ENCODE peak calls at places on chromosomes 13 and 19, in ten cellular contexts. H is testis, B is IMR-90, V is body of pancreas, C is GM12878, Y is uterus, M is transverse colon, G is H1, T is H54, E is adrenal gland. A is an unnamed sample.

GRCh38 chr19:44303976-44304568 is 753 bp downstream of the ZNF235 start:
- DNase-seq in G (no peak), B (peak), M (peak), T (peak), C (no peak), H (peak), Y (no peak), V (no peak), E (peak), A (peak)

GRCh38 chr19:30105723-30106122 is 163.7 kb downstream of the URI1 start:
- DNase-seq in M (no peak), H (no peak), T (no peak), B (no peak), V (no peak), C (peak), Y (no peak), E (no peak), G (no peak), A (no peak)

GRCh38 chr13:20461481-20461859 is 64.2 kb downstream of the CRYL1 start:
- DNase-seq in C (no peak), Y (no peak), G (no peak), E (no peak), V (no peak), M (no peak), H (no peak), B (peak), T (no peak), A (no peak)

GRCh38 chr13:39876258-39876657 is 220.8 kb downstream of the COG6 start:
- DNase-seq in B (peak), Y (peak), C (no peak), V (no peak), M (no peak), G (no peak), E (no peak), T (peak), H (no peak), A (no peak)

GRCh38 chr13:98485561-98485960 is 91.3 kb downstream of the STK24 start:
- DNase-seq in M (no peak), T (no peak), C (no peak), Y (no peak), E (no peak), H (no peak), G (no peak), V (no peak), B (no peak), A (no peak)

GRCh38 chr19:2462635-2463421 is 6.1 kb upstream of the LMNB2 start:
- DNase-seq in Y (peak), M (peak), B (peak), G (peak), E (peak), C (no peak), H (peak), T (peak), V (peak), A (no peak)

GRCh38 chr13:44040070-44040753 is 160.5 kb downstream of the LACC1 start:
- DNase-seq in V (no peak), C (no peak), B (peak), H (no peak), G (no peak), M (no peak), Y (no peak), E (no peak), T (no peak), A (no peak)

GRCh38 chr13:104773775-104774174 is 1707.6 kb upstream of the SLC10A2 start:
- DNase-seq in H (no peak), E (no peak), M (no peak), T (peak), G (no peak), V (no peak), C (peak), B (peak), Y (no peak), A (peak)

GRCh38 chr19:45440873-45441654 is 17.3 kb upstream of the ERCC1 start:
- DNase-seq in H (peak), E (no peak), Y (no peak), T (no peak), G (no peak), B (peak), M (no peak), V (no peak), C (no peak), A (peak)

GRCh38 chr19:52221831-52222375 is 32.1 kb downstream of the PPP2R1A start:
- DNase-seq in H (no peak), M (no peak), E (no peak), B (peak), C (no peak), Y (no peak), T (no peak), G (no peak), V (no peak), A (no peak)

GRCh38 chr13:90696254-90696653 is 651.2 kb upstream of the MIR17HG start:
- DNase-seq in M (no peak), E (no peak), Y (no peak), G (no peak), C (no peak), T (peak), H (no peak), B (peak), V (no peak), A (no peak)

GRCh38 chr13:33487575-33488243 is 202.2 kb upstream of the STARD13 start:
- DNase-seq in B (peak), Y (peak), H (peak), G (no peak), V (no peak), M (no peak), E (no peak), C (peak), T (no peak), A (no peak)

GRCh38 chr13:23497186-23497585 is 63.7 kb upstream of the SACS start:
- DNase-seq in B (no peak), V (no peak), G (no peak), M (no peak), C (no peak), Y (no peak), H (no peak), E (no peak), T (no peak), A (no peak)

GRCh38 chr13:59488436-59488835 is 675.3 kb downstream of the DIAPH3 start:
- DNase-seq in B (no peak), T (no peak), V (no peak), H (no peak), E (no peak), C (no peak), G (no peak), Y (no peak), M (no peak), A (no peak)

GRCh38 chr19:55158423-55158822 is 891 bp upstream of the TNNI3 start:
- DNase-seq in H (no peak), G (no peak), E (no peak), B (no peak), V (no peak), M (no peak), C (no peak), Y (no peak), T (no peak), A (no peak)

GRCh38 chr13:20306039-20306438 is 73.9 kb upstream of the GJB6 start:
- DNase-seq in H (no peak), Y (no peak), V (no peak), E (no peak), C (no peak), B (no peak), M (no peak), T (no peak), G (no peak), A (no peak)

GRCh38 chr19:42472402-42473147 is 29.8 kb upstream of the CXCL17 start:
- DNase-seq in V (no peak), M (no peak), H (no peak), B (no peak), Y (no peak), C (no peak), G (no peak), T (no peak), E (no peak), A (no peak)

GRCh38 chr13:105918842-105919741 is 616.4 kb downstream of the EFNB2 start:
- DNase-seq in E (peak), M (peak), Y (no peak), B (peak), V (no peak), C (no peak), H (no peak), T (peak), G (no peak), A (peak)

GRCh38 chr19:43416951-43417623 is 2.4 kb downstream of the TEX101 start:
- DNase-seq in G (no peak), M (no peak), C (no peak), T (no peak), V (no peak), B (no peak), E (no peak), Y (no peak), H (no peak), A (no peak)

GRCh38 chr13:93147946-93148345 is 78.7 kb upstream of the GPC6 start:
- DNase-seq in T (no peak), B (no peak), M (no peak), E (no peak), H (no peak), Y (no peak), V (no peak), G (no peak), C (no peak), A (no peak)

GRCh38 chr13:23608704-23609413 is 38.6 kb downstream of the TNFRSF19 start:
- DNase-seq in T (no peak), V (no peak), M (peak), G (no peak), H (no peak), E (peak), C (no peak), Y (peak), B (peak), A (peak)

GRCh38 chr13:76385606-76386005 is 500.6 kb downstream of the KCTD12 start:
- DNase-seq in G (no peak), H (no peak), V (no peak), E (no peak), M (no peak), C (no peak), Y (no peak), T (no peak), B (no peak), A (no peak)

GRCh38 chr19:4010808-4011110 is 3.2 kb downstream of the PIAS4 start:
- DNase-seq in C (no peak), Y (no peak), T (no peak), V (no peak), M (no peak), B (no peak), G (no peak), E (no peak), H (no peak), A (no peak)

GRCh38 chr13:80341771-80342271 is 895 bp upstream of the SPRY2 start:
- DNase-seq in B (peak), Y (peak), T (peak), V (peak), H (peak), G (no peak), C (no peak), M (peak), E (peak), A (peak)

GRCh38 chr13:80695841-80696240 is 354.9 kb upstream of the SPRY2 start:
- DNase-seq in E (no peak), B (no peak), M (no peak), G (no peak), T (no peak), H (no peak), C (no peak), Y (no peak), V (no peak), A (no peak)

GRCh38 chr19:29694166-29694565 is 20.9 kb downstream of the C19orf12 start:
- DNase-seq in H (no peak), B (no peak), C (no peak), M (no peak), V (no peak), T (no peak), Y (no peak), G (no peak), E (no peak), A (no peak)

GRCh38 chr13:114148521-114148855 is 16.1 kb upstream of the RASA3 start:
- DNase-seq in M (peak), H (no peak), E (no peak), T (no peak), Y (no peak), C (peak), V (peak), G (no peak), B (no peak), A (no peak)

GRCh38 chr13:79593611-79594275 is 112.8 kb downstream of the NDFIP2 start:
- DNase-seq in C (no peak), G (no peak), H (no peak), V (no peak), M (no peak), E (no peak), Y (no peak), B (peak), T (peak), A (no peak)

GRCh38 chr13:78978381-78978998 is 319.5 kb upstream of the OBI1 start:
- DNase-seq in V (peak), G (no peak), T (peak), H (peak), C (peak), B (peak), E (peak), Y (peak), M (peak), A (peak)

GRCh38 chr19:6056801-6057650 is 53.3 kb downstream of the RFX2 start:
- DNase-seq in H (peak), G (no peak), M (peak), T (peak), Y (peak), E (peak), C (no peak), V (peak), B (peak), A (no peak)
- TF ChIP-seq POLR2A in H (no peak), G (no peak), M (peak), T (peak), Y (no peak), E (no peak), C (no peak), V (no peak), B (peak), A (no peak)

GRCh38 chr19:14006766-14007562 is 844 bp upstream of the RFX1 start:
- DNase-seq in E (peak), M (no peak), Y (no peak), H (no peak), V (peak), C (no peak), G (no peak), B (no peak), T (peak), A (peak)
- TF ChIP-seq POLR2A in E (peak), M (peak), Y (no peak), H (no peak), V (peak), C (peak), G (no peak), B (peak), T (peak), A (peak)

DNA sequence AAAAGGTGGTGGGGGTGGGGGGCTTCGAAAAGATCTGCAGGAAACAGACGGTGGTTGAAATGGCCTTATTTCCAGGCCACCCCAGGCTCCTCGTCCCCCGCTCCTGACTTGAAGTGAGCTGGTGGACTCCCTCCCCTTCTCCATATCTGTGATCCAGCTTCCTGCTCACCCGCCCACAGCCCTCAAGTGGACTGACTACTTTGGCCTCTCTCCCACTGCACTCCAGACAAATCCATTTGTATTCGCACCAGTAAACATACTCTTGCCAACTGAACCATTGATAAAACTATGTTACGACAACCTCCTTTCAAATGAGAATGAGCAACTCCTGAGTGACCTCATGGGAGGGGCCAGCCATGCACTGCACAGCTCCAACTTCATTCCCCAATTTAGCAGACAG is 259.4 kb downstream of the COL4A1 start:
- DNase-seq in B (peak), G (no peak), M (no peak), Y (peak), C (no peak), T (no peak), H (peak), V (peak), E (peak), A (no peak)
- TF ChIP-seq POLR2A in B (no peak), G (no peak), M (no peak), Y (no peak), C (no peak), T (no peak), H (no peak), V (no peak), E (no peak), A (no peak)

GRCh38 chr19:47111682-47112165 is 1.9 kb downstream of the ZC3H4 start:
- DNase-seq in C (no peak), H (no peak), V (no peak), Y (no peak), T (no peak), G (no peak), B (no peak), M (no peak), E (no peak), A (no peak)

GRCh38 chr19:47112166-47112663 is 1.4 kb downstream of the ZC3H4 start:
- DNase-seq in C (no peak), Y (peak), H (peak), V (peak), G (peak), T (peak), E (peak), B (peak), M (peak), A (peak)

GRCh38 chr19:47109541-47110375 is 3.8 kb downstream of the ZC3H4 start:
- DNase-seq in M (peak), B (peak), Y (peak), V (no peak), G (no peak), H (no peak), E (no peak), C (no peak), T (no peak), A (peak)

GRCh38 chr19:47110521-47111080 is 3.0 kb downstream of the ZC3H4 start:
- DNase-seq in G (no peak), B (no peak), H (no peak), E (no peak), T (no peak), C (no peak), V (no peak), M (no peak), Y (no peak), A (peak)

DNA sequence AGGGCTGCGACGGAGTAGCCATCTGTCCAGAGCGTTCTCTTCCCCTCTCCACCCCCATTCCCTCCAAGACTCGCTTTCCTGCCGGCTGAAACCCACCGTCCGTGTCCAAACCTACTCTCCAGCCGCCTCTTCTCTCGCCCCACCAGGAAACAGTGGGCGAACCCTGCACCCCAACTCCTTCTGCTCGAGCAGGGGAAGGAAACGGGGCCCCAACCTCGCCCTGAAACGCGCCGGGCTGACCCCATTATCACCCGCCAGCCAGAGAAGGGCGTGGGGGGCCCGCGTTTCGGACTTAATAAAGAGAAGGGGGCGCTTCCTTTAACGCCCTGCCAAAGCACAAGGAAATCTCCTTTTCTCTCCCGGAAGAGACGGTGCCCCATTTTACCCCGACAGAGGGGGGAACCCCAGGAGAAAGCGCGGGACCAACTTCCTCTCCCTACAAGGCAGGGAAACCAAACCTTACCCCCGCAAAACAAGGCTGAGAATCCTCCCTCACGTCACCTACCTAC is 2.4 kb downstream of the ZC3H4 start:
- DNase-seq in Y (peak), V (peak), M (peak), E (no peak), H (no peak), G (no peak), C (no peak), T (no peak), B (no peak), A (peak)
- TF ChIP-seq POLR2A in Y (no peak), V (no peak), M (no peak), E (no peak), H (no peak), G (no peak), C (peak), T (no peak), B (no peak), A (no peak)

GRCh38 chr19:16098416-16098768 is 13.3 kb upstream of the RAB8A start:
- DNase-seq in G (no peak), B (no peak), C (no peak), M (no peak), H (no peak), E (no peak), V (no peak), Y (no peak), T (no peak), A (no peak)
- TF ChIP-seq POLR2A in G (no peak), B (no peak), C (no peak), M (no peak), H (no peak), E (no peak), V (no peak), Y (no peak), T (no peak), A (no peak)

DNA sequence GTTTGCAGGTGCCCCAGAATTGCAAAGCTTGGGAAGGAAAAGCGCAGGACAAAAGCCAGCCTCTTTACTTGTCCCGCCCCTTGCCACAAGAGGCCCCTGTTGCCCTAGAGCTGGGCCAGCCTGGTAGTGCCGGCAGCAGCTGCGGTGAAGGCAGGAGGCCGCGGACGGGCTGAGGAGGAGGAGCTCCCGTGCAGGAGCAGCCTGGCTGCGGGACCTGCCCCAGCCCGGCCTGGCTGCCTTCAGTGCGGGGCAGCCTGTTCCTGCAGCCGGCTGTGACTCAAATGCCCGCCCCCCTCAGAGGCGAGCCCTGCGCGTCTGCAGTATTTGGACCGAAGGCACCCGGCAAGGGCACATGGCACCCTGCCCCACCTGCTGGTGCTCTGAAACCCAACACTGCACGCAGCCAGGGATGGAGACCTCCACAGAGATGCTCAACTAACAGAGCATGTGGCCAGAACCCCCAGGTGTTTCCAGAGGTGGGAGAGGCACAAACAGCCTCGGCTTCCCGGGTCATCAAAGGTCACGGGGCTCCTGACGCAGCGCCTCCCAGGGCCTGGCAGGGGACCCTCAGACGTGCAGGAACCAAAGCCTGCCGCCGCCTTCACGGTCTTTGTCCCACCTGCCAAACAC is 29.7 kb downstream of the NAXD start:
- DNase-seq in G (peak), T (no peak), H (peak), M (peak), B (peak), C (no peak), V (peak), Y (no peak), E (peak), A (peak)
- TF ChIP-seq POLR2A in G (no peak), T (no peak), H (no peak), M (no peak), B (no peak), C (peak), V (no peak), Y (no peak), E (no peak), A (no peak)

GRCh38 chr19:19063183-19064097 is at the start of gene SLC25A42:
- DNase-seq in Y (peak), G (peak), M (peak), C (peak), V (peak), B (peak), H (peak), E (peak), T (peak), A (peak)
- TF ChIP-seq POLR2A in Y (peak), G (peak), M (peak), C (peak), V (no peak), B (no peak), H (no peak), E (no peak), T (peak), A (peak)

GRCh38 chr19:15672580-15673175 is at the start of gene CYP4F12:
- DNase-seq in T (peak), B (no peak), H (peak), G (no peak), C (no peak), Y (peak), M (peak), E (peak), V (peak), A (peak)
- TF ChIP-seq POLR2A in T (no peak), B (no peak), H (no peak), G (no peak), C (no peak), Y (no peak), M (peak), E (no peak), V (no peak), A (no peak)

GRCh38 chr19:18386543-18387251 is 739 bp downstream of the GDF15 start:
- DNase-seq in G (no peak), T (no peak), M (peak), B (peak), E (no peak), C (no peak), V (no peak), H (no peak), Y (no peak), A (peak)

GRCh38 chr19:18385359-18385674 is 641 bp upstream of the GDF15 start:
- DNase-seq in Y (no peak), C (no peak), V (no peak), G (no peak), M (no peak), T (no peak), H (no peak), B (no peak), E (no peak), A (no peak)

GRCh38 chr19:18387395-18387794 is 1.4 kb downstream of the GDF15 start:
- DNase-seq in E (no peak), M (no peak), T (no peak), Y (no peak), G (no peak), V (no peak), B (no peak), H (no peak), C (no peak), A (no peak)

GRCh38 chr19:18384775-18385174 is 1.2 kb upstream of the GDF15 start:
- DNase-seq in Y (no peak), H (no peak), V (no peak), E (no peak), M (no peak), C (no peak), T (no peak), G (no peak), B (no peak), A (no peak)

GRCh38 chr19:18385675-18386542 is at the start of gene GDF15:
- DNase-seq in T (peak), Y (peak), G (no peak), B (peak), V (peak), H (peak), C (no peak), M (peak), E (peak), A (peak)
- TF ChIP-seq POLR2A in T (peak), Y (no peak), G (no peak), B (peak), V (peak), H (no peak), C (peak), M (peak), E (no peak), A (peak)